ENCODE peak calls at places on chromosome 17, in seven cellular contexts. One of them, this sample, is unnamed.

GRCh38 chr17:17034496-17035066 is 7.7 kb upstream of the MPRIP start:
- DNase-seq in K562: no peak
- DNase-seq in HCT116: no peak
- DNase-seq in SK-N-SH: no peak
- DNase-seq in HepG2: no peak
- DNase-seq in H1: no peak
- DNase-seq in GM12878: no peak
- DNase-seq in this sample: no peak

GRCh38 chr17:69654981-69655581 is 240.6 kb downstream of the MAP2K6 start:
- DNase-seq in K562: no peak
- DNase-seq in HepG2: no peak
- DNase-seq in HCT116: no peak
- DNase-seq in GM12878: no peak
- DNase-seq in H1: no peak
- DNase-seq in SK-N-SH: no peak
- DNase-seq in this sample: no peak

GRCh38 chr17:77882481-77883212 is 75.9 kb upstream of the TNRC6C start:
- DNase-seq in HepG2: peak; percentile 18
- DNase-seq in H1: no peak
- DNase-seq in HCT116: no peak
- DNase-seq in GM12878: peak; percentile 60
- DNase-seq in SK-N-SH: no peak
- DNase-seq in K562: no peak
- DNase-seq in this sample: no peak

GRCh38 chr17:29933379-29933778 is 3.4 kb upstream of the SSH2 start:
- DNase-seq in HCT116: peak; percentile 28
- DNase-seq in SK-N-SH: no peak
- DNase-seq in GM12878: no peak
- DNase-seq in HepG2: peak; percentile 52
- DNase-seq in K562: no peak
- DNase-seq in H1: no peak
- DNase-seq in this sample: no peak

GRCh38 chr17:8830141-8830540 is 31.0 kb upstream of the MFSD6L start:
- DNase-seq in HepG2: no peak
- DNase-seq in HCT116: no peak
- DNase-seq in H1: no peak
- DNase-seq in K562: no peak
- DNase-seq in SK-N-SH: no peak
- DNase-seq in GM12878: no peak
- DNase-seq in this sample: no peak

GRCh38 chr17:45262516-45263476 is 902 bp upstream of the SPATA32 start:
- DNase-seq in GM12878: no peak
- DNase-seq in K562: no peak
- DNase-seq in HepG2: no peak
- DNase-seq in H1: no peak
- DNase-seq in HCT116: no peak
- DNase-seq in SK-N-SH: no peak
- DNase-seq in this sample: peak; percentile 87

GRCh38 chr17:44917456-44917855 is 2.2 kb upstream of the GFAP start:
- DNase-seq in GM12878: no peak
- DNase-seq in K562: no peak
- DNase-seq in HCT116: no peak
- DNase-seq in SK-N-SH: no peak
- DNase-seq in HepG2: no peak
- DNase-seq in H1: no peak
- DNase-seq in this sample: no peak

GRCh38 chr17:62804822-62805221 is 3.3 kb downstream of the MARCHF10 start:
- DNase-seq in HCT116: no peak
- DNase-seq in SK-N-SH: no peak
- DNase-seq in HepG2: no peak
- DNase-seq in GM12878: no peak
- DNase-seq in H1: no peak
- DNase-seq in K562: no peak
- DNase-seq in this sample: no peak

DNA sequence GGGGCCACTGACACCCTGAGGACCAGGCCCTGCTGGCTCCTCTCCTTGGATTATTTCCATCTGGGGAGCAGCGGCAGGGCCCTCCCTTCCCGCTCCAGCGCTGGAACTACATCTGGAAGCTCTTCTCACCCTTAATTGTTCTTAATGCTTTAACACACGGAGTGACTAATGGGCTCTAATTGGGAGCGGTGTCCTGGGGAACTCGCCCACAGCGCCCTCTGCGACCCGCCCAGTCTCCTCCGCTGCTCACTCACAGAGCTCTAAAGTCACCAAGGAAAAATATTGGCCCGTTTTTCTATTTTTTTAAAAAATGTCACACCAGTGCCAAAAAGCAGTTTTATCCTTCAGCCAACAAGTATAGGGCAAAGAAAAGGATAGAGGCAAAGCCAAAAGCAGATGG is 134.8 kb downstream of the RBFOX3 start:
- DNase-seq in K562: no peak
- DNase-seq in HepG2: no peak
- DNase-seq in GM12878: no peak
- DNase-seq in HCT116: no peak
- DNase-seq in SK-N-SH: no peak
- DNase-seq in H1: no peak
- DNase-seq in this sample: no peak
- TF ChIP-seq JUND in K562: no peak
- TF ChIP-seq JUND in HepG2: no peak
- TF ChIP-seq JUND in GM12878: no peak
- TF ChIP-seq JUND in HCT116: no peak
- TF ChIP-seq JUND in SK-N-SH: no peak
- TF ChIP-seq JUND in H1: no peak
- TF ChIP-seq JUND in this sample: no peak

GRCh38 chr17:76868176-76868668 is at the start of gene MGAT5B:
- DNase-seq in K562: peak; percentile 93
- DNase-seq in HepG2: peak; percentile 53
- DNase-seq in GM12878: no peak
- DNase-seq in SK-N-SH: peak; percentile 100
- DNase-seq in H1: peak; percentile 67
- DNase-seq in HCT116: peak; percentile 56
- DNase-seq in this sample: peak; percentile 99
- TF ChIP-seq JUND in K562: no peak
- TF ChIP-seq JUND in HepG2: no peak
- TF ChIP-seq JUND in GM12878: no peak
- TF ChIP-seq JUND in SK-N-SH: no peak
- TF ChIP-seq JUND in H1: peak; percentile 18
- TF ChIP-seq JUND in HCT116: no peak
- TF ChIP-seq JUND in this sample: no peak

GRCh38 chr17:76268015-76268749 is 3.0 kb downstream of the UBALD2 start:
- DNase-seq in GM12878: peak; percentile 76
- DNase-seq in SK-N-SH: peak; percentile 39
- DNase-seq in K562: peak; percentile 66
- DNase-seq in H1: no peak
- DNase-seq in HCT116: no peak
- DNase-seq in HepG2: no peak
- DNase-seq in this sample: no peak
- TF ChIP-seq JUND in GM12878: no peak
- TF ChIP-seq JUND in SK-N-SH: no peak
- TF ChIP-seq JUND in K562: peak; percentile 78
- TF ChIP-seq JUND in H1: no peak
- TF ChIP-seq JUND in HCT116: no peak
- TF ChIP-seq JUND in HepG2: no peak
- TF ChIP-seq JUND in this sample: no peak

GRCh38 chr17:71484546-71484945 is 636.3 kb upstream of the SOX9 start:
- DNase-seq in SK-N-SH: no peak
- DNase-seq in HCT116: no peak
- DNase-seq in H1: no peak
- DNase-seq in K562: no peak
- DNase-seq in GM12878: no peak
- DNase-seq in HepG2: no peak
- DNase-seq in this sample: no peak

GRCh38 chr17:71482625-71483024 is 638.2 kb upstream of the SOX9 start:
- DNase-seq in K562: no peak
- DNase-seq in H1: no peak
- DNase-seq in HepG2: no peak
- DNase-seq in SK-N-SH: no peak
- DNase-seq in HCT116: no peak
- DNase-seq in GM12878: no peak
- DNase-seq in this sample: no peak

DNA sequence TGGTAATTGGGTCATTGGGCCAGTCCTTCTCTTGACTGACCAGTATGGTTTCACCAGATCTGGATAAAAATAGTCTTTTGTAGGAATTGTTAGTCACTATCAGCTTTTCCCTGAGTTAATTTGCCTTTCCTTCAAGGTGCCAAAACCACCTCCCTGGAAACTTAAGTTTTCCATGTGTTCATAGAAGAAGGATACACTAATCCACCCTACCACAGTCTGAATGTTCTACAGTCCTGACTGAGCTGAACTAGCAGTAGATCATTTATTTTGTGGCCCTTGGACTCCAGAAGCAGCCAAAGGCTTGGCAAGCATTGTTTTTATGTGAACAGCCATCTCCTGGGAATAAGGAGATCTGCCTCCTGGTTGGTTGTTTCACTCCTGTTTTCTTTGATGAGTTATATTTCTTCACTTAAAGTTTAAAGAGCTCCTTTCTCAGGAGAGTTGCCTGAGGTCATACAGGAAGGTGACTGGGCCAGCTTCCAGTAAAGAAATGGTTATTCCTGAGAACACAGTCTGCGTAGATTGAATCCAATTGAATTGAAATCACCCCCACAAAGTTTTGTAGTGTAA is 634.6 kb upstream of the SOX9 start:
- DNase-seq in HCT116: no peak
- DNase-seq in GM12878: no peak
- DNase-seq in HepG2: no peak
- DNase-seq in H1: no peak
- DNase-seq in SK-N-SH: no peak
- DNase-seq in K562: no peak
- DNase-seq in this sample: no peak
- TF ChIP-seq JUND in HCT116: no peak
- TF ChIP-seq JUND in GM12878: no peak
- TF ChIP-seq JUND in HepG2: no peak
- TF ChIP-seq JUND in H1: no peak
- TF ChIP-seq JUND in SK-N-SH: no peak
- TF ChIP-seq JUND in K562: no peak
- TF ChIP-seq JUND in this sample: no peak

GRCh38 chr17:50049636-50050035 is 6.3 kb upstream of the ITGA3 start:
- DNase-seq in H1: no peak
- DNase-seq in SK-N-SH: no peak
- DNase-seq in HCT116: no peak
- DNase-seq in K562: no peak
- DNase-seq in GM12878: no peak
- DNase-seq in HepG2: no peak
- DNase-seq in this sample: peak; percentile 30
- TF ChIP-seq JUND in H1: no peak
- TF ChIP-seq JUND in SK-N-SH: no peak
- TF ChIP-seq JUND in HCT116: no peak
- TF ChIP-seq JUND in K562: no peak
- TF ChIP-seq JUND in GM12878: no peak
- TF ChIP-seq JUND in HepG2: no peak
- TF ChIP-seq JUND in this sample: no peak

DNA sequence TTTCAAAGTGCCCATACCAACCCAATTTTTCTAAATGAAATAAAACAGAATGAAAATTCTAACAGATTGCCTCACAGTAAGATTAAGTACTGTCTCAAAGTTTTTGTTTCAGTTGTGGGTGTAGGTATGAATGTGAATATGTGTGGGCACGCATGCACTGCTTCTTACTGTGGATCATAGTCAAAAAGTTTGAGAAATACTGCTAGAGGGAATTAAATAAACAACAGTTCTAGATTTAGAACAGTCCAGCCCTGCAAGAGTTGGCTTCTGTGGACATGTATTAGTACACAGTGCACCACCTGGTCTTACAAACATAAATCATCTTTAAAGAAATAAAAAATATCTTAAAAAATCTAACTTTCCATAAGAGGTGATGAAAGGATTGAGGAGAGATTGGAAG is 8.4 kb downstream of the ZNF652 start:
- DNase-seq in H1: no peak
- DNase-seq in K562: no peak
- DNase-seq in GM12878: no peak
- DNase-seq in SK-N-SH: no peak
- DNase-seq in HepG2: no peak
- DNase-seq in HCT116: no peak
- DNase-seq in this sample: no peak
- TF ChIP-seq JUND in H1: no peak
- TF ChIP-seq JUND in K562: no peak
- TF ChIP-seq JUND in GM12878: no peak
- TF ChIP-seq JUND in SK-N-SH: no peak
- TF ChIP-seq JUND in HepG2: no peak
- TF ChIP-seq JUND in HCT116: no peak
- TF ChIP-seq JUND in this sample: no peak

DNA sequence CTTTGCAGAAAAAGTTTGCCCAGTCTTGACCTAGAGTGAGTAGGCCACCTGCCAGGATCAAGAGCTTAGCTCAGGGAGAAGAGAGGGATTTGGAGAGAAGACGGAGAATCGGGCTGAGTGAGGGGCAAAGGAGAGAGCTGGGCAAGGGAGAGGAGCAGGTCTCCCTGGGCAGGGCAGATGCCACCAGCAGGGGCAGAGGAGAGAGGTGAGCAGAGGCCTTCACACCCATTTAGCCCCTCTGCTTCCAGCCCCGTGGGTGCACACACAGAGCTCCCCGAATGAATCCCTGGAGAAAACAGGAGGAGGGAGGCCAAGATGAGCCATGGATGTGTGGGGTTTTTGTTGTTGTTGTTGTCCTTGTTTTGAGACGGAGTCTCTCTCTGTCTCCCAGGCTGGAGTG is 29.2 kb downstream of the TBX4 start:
- DNase-seq in K562: no peak
- DNase-seq in SK-N-SH: no peak
- DNase-seq in HCT116: no peak
- DNase-seq in HepG2: no peak
- DNase-seq in GM12878: no peak
- DNase-seq in H1: no peak
- DNase-seq in this sample: no peak
- TF ChIP-seq JUND in K562: no peak
- TF ChIP-seq JUND in SK-N-SH: no peak
- TF ChIP-seq JUND in HCT116: no peak
- TF ChIP-seq JUND in HepG2: no peak
- TF ChIP-seq JUND in GM12878: no peak
- TF ChIP-seq JUND in H1: no peak
- TF ChIP-seq JUND in this sample: no peak

GRCh38 chr17:48456584-48456983 is 26.6 kb upstream of the SKAP1 start:
- DNase-seq in HCT116: peak; percentile 83
- DNase-seq in HepG2: no peak
- DNase-seq in SK-N-SH: no peak
- DNase-seq in H1: no peak
- DNase-seq in GM12878: no peak
- DNase-seq in K562: peak; percentile 32
- DNase-seq in this sample: no peak
- TF ChIP-seq JUND in HCT116: no peak
- TF ChIP-seq JUND in HepG2: no peak
- TF ChIP-seq JUND in SK-N-SH: no peak
- TF ChIP-seq JUND in H1: no peak
- TF ChIP-seq JUND in GM12878: no peak
- TF ChIP-seq JUND in K562: peak; percentile 15
- TF ChIP-seq JUND in this sample: no peak

This sample was measured in T47D.